ENCODE peak calls at places on chromosome 13, in nine cellular contexts. H, C, Y, E, V, P, N, A and Q are unnamed samples.

GRCh38 chr13:46170687-46171086 is 11.3 kb downstream of the LCP1 start:
- DNase-seq in H (no peak), C (no peak), Y (no peak), E (no peak), V (peak; percentile 22), P (peak; percentile 15), N (no peak), A (no peak), Q (no peak)

GRCh38 chr13:99614465-99614885 is 113.2 kb downstream of the TM9SF2 start:
- DNase-seq in H (no peak), C (no peak), Y (no peak), E (no peak), V (no peak), P (no peak), N (no peak), A (no peak), Q (no peak)

GRCh38 chr13:101545521-101545920 is 93.0 kb downstream of the ITGBL1 start:
- DNase-seq in H (no peak), C (no peak), Y (no peak), E (no peak), V (no peak), P (no peak), N (no peak), A (no peak), Q (no peak)

GRCh38 chr13:98823442-98823841 is 71.0 kb upstream of the SLC15A1 start:
- DNase-seq in H (no peak), C (no peak), Y (no peak), E (no peak), V (no peak), P (no peak), N (no peak), A (no peak), Q (no peak)

GRCh38 chr13:41942462-41943094 is 18.3 kb downstream of the VWA8 start:
- DNase-seq in H (peak; percentile 44), C (no peak), Y (no peak), E (no peak), V (no peak), P (peak; percentile 28), N (no peak), A (no peak), Q (no peak)

GRCh38 chr13:50389726-50390125 is 374.5 kb downstream of the KCNRG start:
- DNase-seq in H (no peak), C (no peak), Y (no peak), E (no peak), V (no peak), P (peak; percentile 16), N (peak; percentile 42), A (no peak), Q (no peak)

GRCh38 chr13:99605417-99606321 is 104.4 kb downstream of the TM9SF2 start:
- DNase-seq in H (peak; percentile 44), C (peak; percentile 27), Y (no peak), E (peak; percentile 58), V (peak; percentile 27), P (peak; percentile 46), N (peak; percentile 43), A (peak; percentile 36), Q (peak; percentile 16)

GRCh38 chr13:21113851-21114306 is 52.5 kb upstream of the LATS2 start:
- DNase-seq in H (no peak), C (no peak), Y (no peak), E (no peak), V (no peak), P (no peak), N (no peak), A (no peak), Q (no peak)

GRCh38 chr13:76552807-76553206 is 333.4 kb downstream of the KCTD12 start:
- DNase-seq in H (no peak), C (no peak), Y (no peak), E (no peak), V (no peak), P (no peak), N (no peak), A (no peak), Q (no peak)